ENCODE peak calls at places on chromosomes 13 and 19, in five cellular contexts. N is PC-3, I is heart right ventricle, O is colonic mucosa, K is cardiac fibroblast. U is an unnamed sample.

GRCh38 chr13:43757266-43757665 is 29.5 kb downstream of the ENOX1 start:
- DNase-seq in N (no peak), I (no peak), O (no peak), K (no peak), U (no peak)

GRCh38 chr13:77507931-77508776 is 27.4 kb upstream of the SCEL start:
- DNase-seq in N (peak), I (no peak), O (no peak), K (peak), U (peak)

GRCh38 chr13:44523176-44524017 is 52.7 kb downstream of the TSC22D1 start:
- DNase-seq in N (peak), I (no peak), O (no peak), K (peak), U (peak)

GRCh38 chr13:110197471-110197870 is 109.5 kb downstream of the COL4A1 start:
- DNase-seq in N (no peak), I (no peak), O (no peak), K (no peak), U (no peak)

GRCh38 chr19:5130371-5131030 is 161.6 kb downstream of the KDM4B start:
- DNase-seq in N (no peak), I (no peak), O (no peak), K (no peak), U (no peak)

GRCh38 chr13:49625392-49626137 is 2.7 kb upstream of the ARL11 start:
- DNase-seq in N (no peak), I (peak), O (peak), K (no peak), U (no peak)

GRCh38 chr19:16061943-16062342 is 14.4 kb upstream of the TPM4 start:
- DNase-seq in N (no peak), I (no peak), O (no peak), K (no peak), U (no peak)

GRCh38 chr13:114077938-114078335 is 54.5 kb downstream of the RASA3 start:
- DNase-seq in N (no peak), I (no peak), O (no peak), K (peak), U (peak)

GRCh38 chr19:34767967-34768366 is 5.0 kb downstream of the ZNF599 start:
- DNase-seq in N (no peak), I (no peak), O (no peak), K (no peak), U (no peak)

GRCh38 chr19:13428352-13428751 is 77.9 kb downstream of the CACNA1A start:
- DNase-seq in N (peak), I (no peak), O (peak), K (peak), U (no peak)

GRCh38 chr13:31773538-31773937 is 34.2 kb downstream of the RXFP2 start:
- DNase-seq in N (no peak), I (no peak), O (no peak), K (peak), U (peak)

GRCh38 chr19:1408300-1409203 is 1.2 kb downstream of the DAZAP1 start:
- DNase-seq in N (peak), I (peak), O (peak), K (peak), U (peak)

GRCh38 chr19:53525922-53526321 is 12.0 kb upstream of the ZNF331 start:
- DNase-seq in N (no peak), I (no peak), O (no peak), K (no peak), U (no peak)

GRCh38 chr13:100464006-100464405 is 124.6 kb downstream of the GGACT start:
- DNase-seq in N (no peak), I (no peak), O (no peak), K (no peak), U (no peak)

GRCh38 chr19:29576761-29577661 is 29.1 kb upstream of the POP4 start:
- DNase-seq in N (no peak), I (no peak), O (no peak), K (peak), U (no peak)

GRCh38 chr13:111330211-111330610 is 9.8 kb downstream of the TEX29 start:
- DNase-seq in N (no peak), I (no peak), O (no peak), K (no peak), U (no peak)

GRCh38 chr19:30406220-30406944 is 34.2 kb downstream of the ZNF536 start:
- DNase-seq in N (no peak), I (peak), O (no peak), K (no peak), U (no peak)

GRCh38 chr19:38977445-38978314 is 2.1 kb upstream of the FBXO17 start:
- DNase-seq in N (no peak), I (no peak), O (no peak), K (no peak), U (no peak)

GRCh38 chr19:42121666-42122069 is 10.6 kb downstream of the POU2F2 start:
- DNase-seq in N (peak), I (peak), O (peak), K (peak), U (peak)

GRCh38 chr13:59677966-59678814 is 485.5 kb downstream of the DIAPH3 start:
- DNase-seq in N (peak), I (no peak), O (no peak), K (peak), U (peak)

GRCh38 chr19:29533578-29534544 is 8.1 kb downstream of the VSTM2B start:
- DNase-seq in N (no peak), I (no peak), O (no peak), K (no peak), U (no peak)

GRCh38 chr13:24063281-24063851 is 97.2 kb upstream of the SPATA13 start:
- DNase-seq in N (no peak), I (peak), O (no peak), K (no peak), U (no peak)

GRCh38 chr19:44003461-44004134 is 841 bp downstream of the ZNF230 start:
- DNase-seq in N (no peak), I (no peak), O (peak), K (peak), U (peak)

GRCh38 chr19:46495789-46496099 is at the start of gene PNMA8B:
- DNase-seq in N (no peak), I (peak), O (peak), K (peak), U (peak)

GRCh38 chr19:57664269-57665127 is 4.2 kb upstream of the ZSCAN4 start:
- DNase-seq in N (peak), I (peak), O (peak), K (peak), U (peak)

GRCh38 chr19:19672816-19673215 is 4.2 kb downstream of the ZNF101 start:
- DNase-seq in N (no peak), I (no peak), O (no peak), K (peak), U (no peak)

GRCh38 chr13:99796175-99796819 is 175.3 kb downstream of the ZIC5 start:
- DNase-seq in N (peak), I (no peak), O (peak), K (peak), U (peak)

GRCh38 chr19:55156202-55157063 is 1.1 kb downstream of the TNNI3 start:
- DNase-seq in N (peak), I (peak), O (peak), K (no peak), U (no peak)

GRCh38 chr19:55146648-55147218 is 2.3 kb downstream of the TNNT1 start:
- DNase-seq in N (peak), I (no peak), O (peak), K (no peak), U (no peak)

GRCh38 chr19:55525289-55526101 is 11.4 kb downstream of the SBK2 start:
- DNase-seq in N (no peak), I (no peak), O (no peak), K (no peak), U (no peak)

GRCh38 chr19:49443366-49444099 is 2.2 kb upstream of the SLC17A7 start:
- DNase-seq in N (peak), I (peak), O (peak), K (peak), U (peak)
- TF ChIP-seq CTCF in N (peak), I (peak), O (peak), K (peak), U (peak)

DNA sequence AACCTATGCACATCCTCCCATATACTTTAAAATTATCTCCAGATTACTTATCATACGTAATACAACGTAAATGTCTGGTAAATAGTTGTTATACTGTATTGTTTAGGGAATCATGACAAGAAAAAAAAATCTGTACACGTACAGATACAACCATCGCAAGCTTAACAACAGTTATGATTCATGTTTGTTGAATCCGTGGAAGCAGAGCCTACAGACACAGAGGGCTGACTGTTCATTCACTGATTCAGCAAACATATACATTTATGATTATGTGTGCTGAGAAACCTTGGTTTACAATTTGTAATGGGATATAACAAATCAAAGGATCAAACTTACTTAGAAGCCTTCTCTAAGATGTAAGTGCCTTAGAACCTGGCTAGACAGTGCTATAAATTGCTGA is 1.5 kb downstream of the ZNF260 start:
- DNase-seq in N (no peak), I (no peak), O (no peak), K (peak), U (no peak)
- H3K4me3 ChIP-seq in N (peak), I (no peak), O (no peak), K (peak), U (no peak)

DNA sequence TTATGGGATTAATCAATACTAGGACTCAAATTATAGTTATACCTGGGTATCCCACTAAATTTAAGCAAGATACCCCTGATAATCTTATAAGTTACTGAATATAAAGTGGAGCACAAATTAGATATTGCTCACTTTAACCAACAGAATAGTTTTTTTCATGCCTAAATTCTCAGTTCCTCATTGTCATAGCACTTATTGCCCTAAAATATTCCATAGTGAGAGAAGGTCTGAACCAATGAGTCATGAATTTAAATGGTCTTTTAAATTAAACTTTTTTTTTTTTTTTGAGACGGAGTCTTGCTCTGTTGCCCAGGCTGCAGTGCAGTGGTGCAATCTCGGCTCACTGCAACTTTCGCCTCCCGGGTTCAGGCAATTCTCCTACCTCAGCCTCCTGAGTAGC is 42.4 kb downstream of the ZNF136 start:
- DNase-seq in N (no peak), I (no peak), O (no peak), K (no peak), U (no peak)
- TF ChIP-seq CTCF in N (no peak), I (no peak), O (no peak), K (no peak), U (no peak)

GRCh38 chr19:3483226-3483628 is at the start of gene SMIM44:
- DNase-seq in N (peak), I (no peak), O (peak), K (no peak), U (no peak)
- H3K4me3 ChIP-seq in N (peak), I (no peak), O (peak), K (no peak), U (no peak)

GRCh38 chr13:86725105-86725504 is 925.9 kb upstream of the SLITRK6 start:
- DNase-seq in N (no peak), I (no peak), O (no peak), K (no peak), U (no peak)
- TF ChIP-seq CTCF in N (peak), I (no peak), O (no peak), K (no peak), U (peak)

U was measured in astrocyte of the spinal cord.